ENCODE peak calls at places on chromosome 18, in four cellular contexts. K is naive thymus-derived CD4-positive, alpha-beta T cell; Z is omental fat pad; G is left lung. I is an unnamed sample.

GRCh38 chr18:3584897-3585460 is 135.0 kb downstream of the TGIF1 start:
- DNase-seq in Z (no peak), K (no peak), G (no peak), I (no peak)

GRCh38 chr18:50518787-50519520 is 40.9 kb upstream of the MAPK4 start:
- DNase-seq in K (no peak), Z (no peak), G (no peak), I (no peak)

GRCh38 chr18:56196495-56197225 is 441.7 kb downstream of the TXNL1 start:
- DNase-seq in Z (no peak), G (no peak), K (no peak), I (no peak)

GRCh38 chr18:49743296-49743567 is 70.1 kb downstream of the ACAA2 start:
- DNase-seq in K (no peak), Z (no peak), G (no peak), I (no peak)

GRCh38 chr18:29449424-29449823 is 1272.5 kb upstream of the CDH2 start:
- DNase-seq in G (no peak), K (no peak), Z (no peak), I (no peak)

GRCh38 chr18:12242658-12243260 is 11.4 kb upstream of the CIDEA start:
- DNase-seq in G (no peak), K (no peak), Z (no peak), I (no peak)

GRCh38 chr18:40431071-40431998 is 1523.7 kb upstream of the PIK3C3 start:
- DNase-seq in Z (no peak), G (no peak), K (no peak), I (no peak)

GRCh38 chr18:59180150-59180845 is 39.7 kb upstream of the GRP start:
- DNase-seq in K (no peak), G (no peak), Z (no peak), I (no peak)

GRCh38 chr18:4605222-4605621 is 150.1 kb upstream of the DLGAP1 start:
- DNase-seq in K (no peak), G (no peak), Z (no peak), I (no peak)

GRCh38 chr18:46622999-46623398 is 34.0 kb downstream of the LOXHD1 start:
- DNase-seq in G (no peak), Z (no peak), K (no peak), I (no peak)

GRCh38 chr18:12911025-12911927 is 27.2 kb upstream of the PTPN2 start:
- DNase-seq in K (peak), Z (no peak), G (no peak), I (peak)

GRCh38 chr18:49072940-49073339 is 122.2 kb upstream of the SMAD7 start:
- DNase-seq in G (no peak), K (no peak), Z (no peak), I (no peak)